ENCODE peak calls at places on chromosomes 13 and 19, in seven cellular contexts. A is H1, J is SK-N-SH, C is HCT116, V is K562, W is HepG2, T is GM12878. R is an unnamed sample. For H3K4me1, the result is how much of the 10 kb centered on the place peaks cover.

GRCh38 chr19:4851551-4852290 is 15.7 kb downstream of the PLIN3 start:
- DNase-seq in V (peak), W (peak), C (no peak), J (peak), T (no peak), A (peak), R (peak)

GRCh38 chr13:108734676-108735075 is 105.3 kb downstream of the MYO16 start:
- DNase-seq in V (peak), C (peak), A (peak), T (no peak), W (no peak), J (no peak), R (peak)

GRCh38 chr19:27736225-27736624 is 1476.7 kb downstream of the UQCRFS1 start:
- DNase-seq in J (no peak), C (no peak), V (no peak), T (no peak), W (no peak), A (no peak), R (no peak)

GRCh38 chr19:47438793-47439220 is 19.5 kb upstream of the MEIS3 start:
- DNase-seq in J (no peak), W (no peak), T (no peak), C (no peak), V (no peak), A (peak), R (no peak)

GRCh38 chr13:48500652-48501197 is 32.2 kb downstream of the RCBTB2 start:
- DNase-seq in C (no peak), J (no peak), W (peak), T (no peak), V (no peak), A (no peak), R (no peak)

GRCh38 chr13:91133941-91134772 is 213.3 kb upstream of the MIR17HG start:
- DNase-seq in A (no peak), J (peak), C (peak), W (peak), V (peak), T (no peak), R (peak)

GRCh38 chr13:33250594-33250993 is 35.0 kb downstream of the STARD13 start:
- DNase-seq in W (no peak), T (no peak), C (no peak), A (no peak), J (no peak), V (no peak), R (no peak)

GRCh38 chr13:50098693-50099092 is 83.4 kb downstream of the KCNRG start:
- DNase-seq in T (no peak), V (no peak), C (no peak), W (no peak), J (no peak), A (no peak), R (no peak)

GRCh38 chr13:112845511-112846144 is 123.4 kb upstream of the MCF2L start:
- DNase-seq in V (no peak), J (no peak), T (no peak), C (no peak), A (no peak), W (no peak), R (no peak)

GRCh38 chr19:48341006-48341405 is 15.7 kb downstream of the EMP3 start:
- DNase-seq in J (peak), T (no peak), V (no peak), W (no peak), A (no peak), C (no peak), R (no peak)

GRCh38 chr13:23506821-23507210 is 63.4 kb upstream of the TNFRSF19 start:
- DNase-seq in V (no peak), C (no peak), J (peak), W (no peak), A (no peak), T (no peak), R (no peak)

GRCh38 chr13:25633108-25633507 is 261.3 kb downstream of the ATP8A2 start:
- DNase-seq in A (no peak), T (no peak), J (no peak), V (no peak), W (no peak), C (no peak), R (no peak)

DNA sequence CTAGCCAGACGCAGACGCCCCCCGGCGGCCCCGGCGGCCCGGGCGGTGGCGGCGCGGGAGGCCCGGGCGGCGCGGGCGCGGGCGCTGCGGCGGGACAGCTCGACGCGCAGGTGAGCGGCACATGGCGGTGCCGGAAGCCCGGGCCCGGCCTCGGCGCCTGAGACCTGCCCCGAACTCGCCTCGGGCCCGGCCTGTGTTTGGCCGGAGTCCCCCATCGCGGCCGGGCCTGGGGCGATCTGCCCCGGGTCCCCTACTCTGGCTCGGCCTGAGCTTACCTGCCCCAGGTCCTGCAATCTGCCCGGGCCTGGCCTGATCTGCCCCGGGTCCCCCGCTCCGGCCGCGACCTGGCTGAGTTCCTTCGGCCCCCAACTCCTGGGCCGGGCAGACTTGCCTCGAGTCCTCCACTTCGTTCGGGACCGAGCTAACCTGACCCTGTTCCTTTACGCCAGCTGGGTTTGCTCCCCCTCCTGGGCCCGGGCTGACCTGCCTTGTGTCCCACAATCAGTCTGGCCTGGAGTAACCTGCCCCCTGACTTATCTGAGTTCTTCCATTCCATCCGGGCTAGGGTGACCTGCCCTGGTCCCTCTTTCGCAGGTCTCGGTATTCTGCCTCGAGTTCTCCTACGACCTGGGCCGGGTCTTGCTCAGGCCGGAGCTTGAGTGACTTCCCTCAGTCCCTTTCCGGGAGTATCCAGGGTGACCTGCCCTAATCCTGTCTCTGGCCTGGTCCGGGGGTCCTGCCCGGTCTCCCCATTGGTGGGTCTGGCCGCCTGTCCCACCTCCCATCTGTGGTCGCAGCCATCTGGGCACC is 777 bp downstream of the UPF1 start:
- DNase-seq in W (peak), V (peak), T (no peak), C (no peak), J (peak), A (peak), R (no peak)
- TF ChIP-seq YY1 in W (no peak), V (no peak), T (no peak), C (no peak), J (no peak), A (no peak), R (no peak)

DNA sequence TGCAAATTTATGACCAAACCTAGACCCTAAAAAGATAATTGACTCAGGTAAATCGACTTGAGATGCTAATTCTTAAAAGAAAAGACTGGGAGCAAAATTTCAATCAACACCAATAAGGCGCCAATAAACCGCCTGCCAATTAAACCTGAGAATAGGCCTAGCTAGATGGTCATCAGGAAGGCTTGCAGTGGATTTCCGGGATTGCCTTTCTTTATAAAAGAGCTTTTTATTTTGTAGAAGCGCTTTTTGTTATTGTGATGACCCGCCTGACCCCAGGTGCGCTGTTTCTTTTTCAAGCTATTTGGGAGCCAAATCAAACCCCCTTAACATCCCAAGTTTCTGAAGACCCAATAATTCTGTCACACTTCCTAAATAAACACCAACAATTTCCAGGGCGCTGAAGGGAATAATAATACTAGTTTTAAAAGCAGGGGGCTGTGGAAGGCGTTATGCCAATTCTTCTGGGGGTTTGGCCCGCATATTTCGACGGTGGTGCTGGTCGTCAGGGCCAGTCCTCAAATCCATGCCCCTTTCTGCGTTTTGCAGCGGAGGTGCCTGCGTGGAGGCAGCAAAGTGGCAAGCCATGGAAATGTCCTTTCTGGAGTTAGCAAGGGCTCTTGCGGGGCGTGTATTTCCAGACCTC is 2.9 kb upstream of the ZIC5 start:
- DNase-seq in T (no peak), C (no peak), W (no peak), A (no peak), J (peak), V (no peak), R (no peak)
- H3K4me1 ChIP-seq in T (under half), C (under half), W (under half), A (under half), J (under half), V (under half), R (under half)

GRCh38 chr19:39252458-39252857 is 3.8 kb upstream of the IFNL4 start:
- DNase-seq in A (no peak), W (no peak), J (peak), T (no peak), C (no peak), V (peak), R (no peak)

GRCh38 chr19:39251081-39251480 is 2.4 kb upstream of the IFNL4 start:
- DNase-seq in V (no peak), C (no peak), T (no peak), W (no peak), J (no peak), A (no peak), R (no peak)

GRCh38 chr19:39247701-39248664 is 673 bp downstream of the IFNL4 start:
- DNase-seq in W (no peak), T (no peak), J (no peak), A (peak), C (no peak), V (no peak), R (no peak)

GRCh38 chr19:39246951-39247669 is 1.5 kb downstream of the IFNL4 start:
- DNase-seq in A (peak), J (no peak), C (no peak), V (no peak), W (no peak), T (no peak), R (no peak)

GRCh38 chr19:39248806-39249205 is at the start of gene IFNL4:
- DNase-seq in A (no peak), J (no peak), W (no peak), C (no peak), V (no peak), T (no peak), R (no peak)
- TF ChIP-seq YY1 in A (no peak), J (no peak), W (no peak), C (no peak), V (no peak), T (no peak), R (no peak)

GRCh38 chr19:13008926-13009787 is 13.9 kb downstream of the NFIX start:
- DNase-seq in C (no peak), V (no peak), W (no peak), J (peak), A (no peak), T (no peak), R (no peak)
- H3K4me1 ChIP-seq in C (under half), V (half or more), W (under half), J (under half), A (under half), T (under half), R (under half)

R was measured in NT2/D1.